ENCODE peak calls at places on chromosomes 5 and 9, in seven cellular contexts. One of them, this sample, is unnamed.

GRCh38 chr5:177133119-177133844 is at the start of gene NSD1:
- DNase-seq in cardiac muscle cell: peak
- DNase-seq in GM03348: peak
- DNase-seq in ovary: peak
- DNase-seq in adipocyte: peak
- DNase-seq in stimulated activated CD4-positive, alpha-beta T cell treated with anti-CD3 and anti-CD28 coated beads, Interleukin-4, amount 100 ng/mL, for 4 hours: peak
- DNase-seq in Kasumi-1: peak
- DNase-seq in this sample: peak

GRCh38 chr5:122458278-122458872 is 146.3 kb downstream of the SNCAIP start:
- DNase-seq in adipocyte: peak
- DNase-seq in GM03348: peak
- DNase-seq in stimulated activated CD4-positive, alpha-beta T cell treated with anti-CD3 and anti-CD28 coated beads, Interleukin-4, amount 100 ng/mL, for 4 hours: no peak
- DNase-seq in cardiac muscle cell: peak
- DNase-seq in Kasumi-1: peak
- DNase-seq in ovary: no peak
- DNase-seq in this sample: no peak

GRCh38 chr9:3954950-3955670 is 344.8 kb downstream of the GLIS3 start:
- DNase-seq in Kasumi-1: no peak
- DNase-seq in stimulated activated CD4-positive, alpha-beta T cell treated with anti-CD3 and anti-CD28 coated beads, Interleukin-4, amount 100 ng/mL, for 4 hours: no peak
- DNase-seq in ovary: peak
- DNase-seq in adipocyte: peak
- DNase-seq in cardiac muscle cell: no peak
- DNase-seq in GM03348: no peak
- DNase-seq in this sample: peak

GRCh38 chr5:136810198-136810823 is 445.0 kb upstream of the TRPC7 start:
- DNase-seq in GM03348: peak
- DNase-seq in adipocyte: peak
- DNase-seq in Kasumi-1: no peak
- DNase-seq in ovary: no peak
- DNase-seq in stimulated activated CD4-positive, alpha-beta T cell treated with anti-CD3 and anti-CD28 coated beads, Interleukin-4, amount 100 ng/mL, for 4 hours: no peak
- DNase-seq in cardiac muscle cell: no peak
- DNase-seq in this sample: peak

GRCh38 chr9:20989923-20990341 is 41.5 kb downstream of the HACD4 start:
- DNase-seq in adipocyte: no peak
- DNase-seq in GM03348: no peak
- DNase-seq in stimulated activated CD4-positive, alpha-beta T cell treated with anti-CD3 and anti-CD28 coated beads, Interleukin-4, amount 100 ng/mL, for 4 hours: no peak
- DNase-seq in Kasumi-1: peak
- DNase-seq in ovary: no peak
- DNase-seq in cardiac muscle cell: no peak
- DNase-seq in this sample: no peak

GRCh38 chr9:100394032-100394695 is 32.8 kb upstream of the MSANTD3 start:
- DNase-seq in adipocyte: no peak
- DNase-seq in Kasumi-1: no peak
- DNase-seq in ovary: no peak
- DNase-seq in GM03348: peak
- DNase-seq in cardiac muscle cell: no peak
- DNase-seq in stimulated activated CD4-positive, alpha-beta T cell treated with anti-CD3 and anti-CD28 coated beads, Interleukin-4, amount 100 ng/mL, for 4 hours: no peak
- DNase-seq in this sample: no peak

GRCh38 chr5:102542064-102542463 is 43.3 kb upstream of the SLCO6A1 start:
- DNase-seq in ovary: no peak
- DNase-seq in stimulated activated CD4-positive, alpha-beta T cell treated with anti-CD3 and anti-CD28 coated beads, Interleukin-4, amount 100 ng/mL, for 4 hours: no peak
- DNase-seq in Kasumi-1: peak
- DNase-seq in GM03348: no peak
- DNase-seq in cardiac muscle cell: no peak
- DNase-seq in adipocyte: no peak
- DNase-seq in this sample: no peak

GRCh38 chr9:134557331-134557730 is 84.3 kb upstream of the COL5A1 start:
- DNase-seq in ovary: no peak
- DNase-seq in stimulated activated CD4-positive, alpha-beta T cell treated with anti-CD3 and anti-CD28 coated beads, Interleukin-4, amount 100 ng/mL, for 4 hours: no peak
- DNase-seq in GM03348: no peak
- DNase-seq in Kasumi-1: no peak
- DNase-seq in adipocyte: no peak
- DNase-seq in cardiac muscle cell: no peak
- DNase-seq in this sample: no peak

GRCh38 chr9:133780962-133781827 is 43.0 kb upstream of the SARDH start:
- DNase-seq in ovary: no peak
- DNase-seq in stimulated activated CD4-positive, alpha-beta T cell treated with anti-CD3 and anti-CD28 coated beads, Interleukin-4, amount 100 ng/mL, for 4 hours: no peak
- DNase-seq in cardiac muscle cell: no peak
- DNase-seq in adipocyte: no peak
- DNase-seq in Kasumi-1: no peak
- DNase-seq in GM03348: no peak
- DNase-seq in this sample: no peak

GRCh38 chr9:20532584-20532983 is 89.7 kb downstream of the MLLT3 start:
- DNase-seq in ovary: no peak
- DNase-seq in cardiac muscle cell: no peak
- DNase-seq in adipocyte: no peak
- DNase-seq in stimulated activated CD4-positive, alpha-beta T cell treated with anti-CD3 and anti-CD28 coated beads, Interleukin-4, amount 100 ng/mL, for 4 hours: no peak
- DNase-seq in Kasumi-1: no peak
- DNase-seq in GM03348: no peak
- DNase-seq in this sample: no peak

GRCh38 chr9:115126406-115126805 is 8.4 kb upstream of the TNC start:
- DNase-seq in ovary: no peak
- DNase-seq in cardiac muscle cell: peak
- DNase-seq in stimulated activated CD4-positive, alpha-beta T cell treated with anti-CD3 and anti-CD28 coated beads, Interleukin-4, amount 100 ng/mL, for 4 hours: no peak
- DNase-seq in adipocyte: no peak
- DNase-seq in GM03348: no peak
- DNase-seq in Kasumi-1: no peak
- DNase-seq in this sample: peak

GRCh38 chr5:54742417-54742889 is 224.9 kb downstream of the SNX18 start:
- DNase-seq in Kasumi-1: no peak
- DNase-seq in adipocyte: peak
- DNase-seq in stimulated activated CD4-positive, alpha-beta T cell treated with anti-CD3 and anti-CD28 coated beads, Interleukin-4, amount 100 ng/mL, for 4 hours: no peak
- DNase-seq in ovary: no peak
- DNase-seq in GM03348: peak
- DNase-seq in cardiac muscle cell: peak
- DNase-seq in this sample: no peak

GRCh38 chr9:37325778-37326177 is 96.7 kb upstream of the GRHPR start:
- DNase-seq in GM03348: no peak
- DNase-seq in Kasumi-1: no peak
- DNase-seq in cardiac muscle cell: no peak
- DNase-seq in ovary: no peak
- DNase-seq in stimulated activated CD4-positive, alpha-beta T cell treated with anti-CD3 and anti-CD28 coated beads, Interleukin-4, amount 100 ng/mL, for 4 hours: no peak
- DNase-seq in adipocyte: no peak
- DNase-seq in this sample: no peak

GRCh38 chr5:56476487-56476856 is 243.3 kb upstream of the ANKRD55 start:
- DNase-seq in adipocyte: no peak
- DNase-seq in GM03348: no peak
- DNase-seq in cardiac muscle cell: no peak
- DNase-seq in stimulated activated CD4-positive, alpha-beta T cell treated with anti-CD3 and anti-CD28 coated beads, Interleukin-4, amount 100 ng/mL, for 4 hours: no peak
- DNase-seq in Kasumi-1: no peak
- DNase-seq in ovary: no peak
- DNase-seq in this sample: peak

GRCh38 chr9:98372077-98372812 is 116.8 kb upstream of the TBC1D2 start:
- DNase-seq in Kasumi-1: no peak
- DNase-seq in stimulated activated CD4-positive, alpha-beta T cell treated with anti-CD3 and anti-CD28 coated beads, Interleukin-4, amount 100 ng/mL, for 4 hours: no peak
- DNase-seq in adipocyte: no peak
- DNase-seq in cardiac muscle cell: no peak
- DNase-seq in GM03348: no peak
- DNase-seq in ovary: no peak
- DNase-seq in this sample: no peak

GRCh38 chr5:146302428-146302827 is 36.2 kb upstream of the POU4F3 start:
- DNase-seq in ovary: no peak
- DNase-seq in adipocyte: no peak
- DNase-seq in GM03348: no peak
- DNase-seq in Kasumi-1: no peak
- DNase-seq in cardiac muscle cell: no peak
- DNase-seq in stimulated activated CD4-positive, alpha-beta T cell treated with anti-CD3 and anti-CD28 coated beads, Interleukin-4, amount 100 ng/mL, for 4 hours: no peak
- DNase-seq in this sample: no peak

GRCh38 chr9:104911029-104911607 is 16.8 kb downstream of the ABCA1 start:
- DNase-seq in cardiac muscle cell: no peak
- DNase-seq in Kasumi-1: no peak
- DNase-seq in ovary: no peak
- DNase-seq in GM03348: peak
- DNase-seq in stimulated activated CD4-positive, alpha-beta T cell treated with anti-CD3 and anti-CD28 coated beads, Interleukin-4, amount 100 ng/mL, for 4 hours: no peak
- DNase-seq in adipocyte: peak
- DNase-seq in this sample: no peak

GRCh38 chr9:28365020-28365640 is 791.8 kb upstream of the C9orf72 start:
- DNase-seq in stimulated activated CD4-positive, alpha-beta T cell treated with anti-CD3 and anti-CD28 coated beads, Interleukin-4, amount 100 ng/mL, for 4 hours: no peak
- DNase-seq in ovary: no peak
- DNase-seq in GM03348: no peak
- DNase-seq in Kasumi-1: no peak
- DNase-seq in adipocyte: no peak
- DNase-seq in cardiac muscle cell: peak
- DNase-seq in this sample: no peak

GRCh38 chr5:158288258-158288657 is 429.3 kb upstream of the CLINT1 start:
- DNase-seq in GM03348: no peak
- DNase-seq in stimulated activated CD4-positive, alpha-beta T cell treated with anti-CD3 and anti-CD28 coated beads, Interleukin-4, amount 100 ng/mL, for 4 hours: no peak
- DNase-seq in cardiac muscle cell: no peak
- DNase-seq in Kasumi-1: no peak
- DNase-seq in ovary: no peak
- DNase-seq in adipocyte: no peak
- DNase-seq in this sample: no peak